ENCODE peak calls at places on chromosome 1, in eight cellular contexts. X is dorsolateral prefrontal cortex, A is HFFc6, Z is kidney epithelial cell, J is lower lobe of right lung, V is choroid plexus epithelial cell, G is mammary epithelial cell, M is endothelial cell. F is an unnamed sample.

GRCh38 chr1:233019921-233020320 is 69.5 kb downstream of the NTPCR start:
- DNase-seq in X (no peak), A (no peak), Z (no peak), J (no peak), V (peak; percentile 16), G (no peak), M (no peak), F (no peak)

GRCh38 chr1:202710070-202711025 is at the start of gene SYT2:
- DNase-seq in X (peak; percentile 51), A (no peak), Z (no peak), J (no peak), V (peak; percentile 25), G (no peak), M (peak; percentile 57), F (peak; percentile 46)

GRCh38 chr1:154983776-154984466 is 777 bp downstream of the FLAD1 start:
- DNase-seq in X (no peak), A (no peak), Z (no peak), J (peak; percentile 47), V (no peak), G (no peak), M (no peak), F (no peak)

GRCh38 chr1:220747426-220748090 is 564 bp upstream of the MTARC2 start:
- DNase-seq in X (no peak), A (no peak), Z (peak; percentile 14), J (no peak), V (no peak), G (no peak), M (no peak), F (no peak)

GRCh38 chr1:119978018-119978505 is 81.7 kb upstream of the ADAM30 start:
- DNase-seq in X (no peak), A (no peak), Z (no peak), J (peak; percentile 47), V (no peak), G (no peak), M (no peak), F (no peak)

GRCh38 chr1:157235307-157235706 is 97.1 kb upstream of the ETV3 start:
- DNase-seq in X (no peak), A (no peak), Z (no peak), J (no peak), V (no peak), G (no peak), M (no peak), F (no peak)

GRCh38 chr1:107405241-107405640 is 264.4 kb downstream of the NTNG1 start:
- DNase-seq in X (no peak), A (no peak), Z (peak; percentile 5), J (no peak), V (peak; percentile 6), G (peak; percentile 52), M (no peak), F (no peak)

GRCh38 chr1:60069691-60070090 is 3.9 kb downstream of the C1orf87 start:
- DNase-seq in X (no peak), A (no peak), Z (no peak), J (no peak), V (no peak), G (no peak), M (no peak), F (no peak)

GRCh38 chr1:37854406-37854805 is 5.0 kb downstream of the MTF1 start:
- DNase-seq in X (no peak), A (no peak), Z (no peak), J (no peak), V (no peak), G (no peak), M (no peak), F (no peak)

GRCh38 chr1:211356723-211357418 is 30.2 kb downstream of the TRAF5 start:
- DNase-seq in X (no peak), A (peak; percentile 11), Z (no peak), J (no peak), V (peak; percentile 54), G (peak; percentile 71), M (no peak), F (no peak)

GRCh38 chr1:207060596-207060995 is 7.5 kb downstream of the PFKFB2 start:
- DNase-seq in X (no peak), A (no peak), Z (no peak), J (no peak), V (no peak), G (no peak), M (no peak), F (no peak)

GRCh38 chr1:207059881-207060280 is 6.8 kb downstream of the PFKFB2 start:
- DNase-seq in X (no peak), A (no peak), Z (no peak), J (no peak), V (no peak), G (no peak), M (no peak), F (no peak)

GRCh38 chr1:207058252-207058651 is 5.2 kb downstream of the PFKFB2 start:
- DNase-seq in X (no peak), A (no peak), Z (no peak), J (no peak), V (no peak), G (no peak), M (no peak), F (no peak)

GRCh38 chr1:207056673-207057072 is 3.6 kb downstream of the PFKFB2 start:
- DNase-seq in X (no peak), A (no peak), Z (no peak), J (no peak), V (no peak), G (no peak), M (no peak), F (no peak)

GRCh38 chr1:207058878-207059867 is 6.1 kb downstream of the PFKFB2 start:
- DNase-seq in X (no peak), A (no peak), Z (no peak), J (no peak), V (no peak), G (no peak), M (no peak), F (no peak)
- TF ChIP-seq CTCF in X (no peak), A (peak; percentile 27), Z (no peak), J (no peak), V (no peak), G (no peak), M (no peak), F (no peak)

DNA sequence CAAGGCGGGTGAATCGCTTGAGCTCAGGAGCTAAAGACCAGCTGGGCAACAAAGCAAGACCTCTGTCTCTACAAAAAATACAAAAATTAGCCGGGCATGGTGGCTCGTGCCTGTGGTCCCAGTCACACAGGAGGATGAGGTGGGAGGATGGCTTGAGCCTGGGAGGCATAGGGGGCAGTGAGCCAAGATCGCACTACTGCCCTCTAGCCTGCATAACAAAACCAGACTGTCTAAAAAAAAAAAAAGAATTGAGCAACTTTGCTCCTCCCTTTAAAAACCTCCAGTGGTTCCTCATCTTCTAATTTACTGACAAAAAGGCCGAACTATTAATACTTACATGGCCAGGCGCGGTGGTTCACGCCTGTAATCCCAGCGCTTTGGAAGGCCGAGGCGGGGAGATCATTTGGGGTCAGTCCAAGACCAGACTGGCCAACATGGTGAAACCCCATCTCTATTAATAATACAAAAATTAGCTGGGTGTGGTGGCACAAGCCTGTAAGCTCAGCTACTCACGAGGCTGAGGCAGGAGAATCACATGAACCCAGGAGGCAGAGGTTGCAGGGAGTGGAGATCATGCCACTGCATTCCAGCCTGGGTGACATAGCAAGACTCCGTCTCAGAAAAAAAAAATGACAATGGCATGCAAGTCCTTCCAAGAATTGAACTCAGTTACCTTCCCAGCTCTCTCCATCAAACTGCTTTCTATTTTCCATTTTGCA is 4.4 kb downstream of the ACBD3 start:
- DNase-seq in X (no peak), A (peak; percentile 48), Z (peak; percentile 45), J (peak; percentile 56), V (peak; percentile 73), G (peak; percentile 50), M (peak; percentile 13), F (peak; percentile 63)
- TF ChIP-seq CTCF in X (peak; percentile 30), A (peak; percentile 73), Z (peak; percentile 47), J (peak; percentile 44), V (peak; percentile 60), G (peak; percentile 26), M (no peak), F (peak; percentile 61)

GRCh38 chr1:217389895-217390294 is 241.0 kb downstream of the GPATCH2 start:
- DNase-seq in X (no peak), A (no peak), Z (no peak), J (no peak), V (no peak), G (no peak), M (no peak), F (no peak)

GRCh38 chr1:217393901-217394300 is 237.0 kb downstream of the GPATCH2 start:
- DNase-seq in X (no peak), A (no peak), Z (no peak), J (no peak), V (peak; percentile 14), G (no peak), M (no peak), F (no peak)
- TF ChIP-seq CTCF in X (peak; percentile 26), A (no peak), Z (peak; percentile 35), J (no peak), V (peak; percentile 23), G (no peak), M (no peak), F (no peak)

GRCh38 chr1:8651236-8651890 is 166.1 kb downstream of the RERE start:
- DNase-seq in X (no peak), A (no peak), Z (no peak), J (no peak), V (no peak), G (no peak), M (no peak), F (no peak)

GRCh38 chr1:8649875-8650274 is 167.6 kb downstream of the RERE start:
- DNase-seq in X (no peak), A (no peak), Z (no peak), J (no peak), V (no peak), G (no peak), M (no peak), F (no peak)

GRCh38 chr1:8646996-8647395 is 170.4 kb downstream of the RERE start:
- DNase-seq in X (no peak), A (no peak), Z (no peak), J (no peak), V (no peak), G (no peak), M (no peak), F (no peak)

GRCh38 chr1:8646189-8646588 is 171.3 kb downstream of the RERE start:
- DNase-seq in X (no peak), A (no peak), Z (no peak), J (no peak), V (no peak), G (no peak), M (no peak), F (no peak)

DNA sequence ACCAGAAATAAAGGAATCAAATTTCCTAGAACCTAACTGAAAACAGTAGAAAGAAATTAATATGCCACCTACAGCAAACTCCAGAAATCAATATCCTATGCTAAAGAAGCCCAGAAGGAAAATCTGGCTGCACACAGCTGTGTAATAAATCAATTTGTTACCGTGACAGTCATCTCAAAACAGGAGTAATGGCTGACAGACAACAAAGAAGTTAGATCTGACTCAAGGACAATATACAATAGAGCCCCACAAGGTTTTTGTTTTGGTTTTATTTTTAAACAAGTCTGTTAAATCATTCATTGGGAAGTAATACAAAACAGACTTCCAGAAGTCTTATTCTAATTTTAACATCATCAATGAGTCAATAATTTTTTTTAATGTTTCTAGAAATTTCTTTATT is 168.4 kb downstream of the RERE start:
- DNase-seq in X (no peak), A (no peak), Z (no peak), J (no peak), V (no peak), G (no peak), M (no peak), F (no peak)
- TF ChIP-seq CTCF in X (no peak), A (no peak), Z (no peak), J (no peak), V (no peak), G (no peak), M (no peak), F (no peak)

GRCh38 chr1:242651817-242652216 is 127.3 kb upstream of the PLD5 start:
- DNase-seq in X (no peak), A (no peak), Z (no peak), J (no peak), V (no peak), G (peak; percentile 18), M (peak; percentile 66), F (peak; percentile 45)
- TF ChIP-seq CTCF in X (no peak), A (no peak), Z (peak; percentile 18), J (no peak), V (no peak), G (peak; percentile 38), M (peak; percentile 50), F (no peak)

F was measured in Calu3.